ENCODE peak calls at places on chromosome 2, in four cellular contexts. One of them, this sample, is unnamed.

GRCh38 chr2:228067309-228067708 is 114.2 kb downstream of the SPHKAP start:
- DNase-seq in HepG2: no peak
- DNase-seq in K562: no peak
- DNase-seq in GM12878: no peak
- DNase-seq in this sample: no peak

GRCh38 chr2:99420751-99421299 is 69.0 kb downstream of the REV1 start:
- DNase-seq in K562: no peak
- DNase-seq in HepG2: no peak
- DNase-seq in GM12878: no peak
- DNase-seq in this sample: no peak

GRCh38 chr2:83764447-83765005 is 694.6 kb downstream of the SUCLG1 start:
- DNase-seq in HepG2: no peak
- DNase-seq in K562: no peak
- DNase-seq in GM12878: no peak
- DNase-seq in this sample: no peak

GRCh38 chr2:173028671-173029070 is 47.0 kb upstream of the MAP3K20 start:
- DNase-seq in GM12878: no peak
- DNase-seq in K562: no peak
- DNase-seq in HepG2: no peak
- DNase-seq in this sample: no peak

GRCh38 chr2:45823723-45824206 is 172.3 kb downstream of the PRKCE start:
- DNase-seq in K562: no peak
- DNase-seq in GM12878: no peak
- DNase-seq in HepG2: no peak
- DNase-seq in this sample: no peak

GRCh38 chr2:212548459-212548815 is 9.8 kb upstream of the ERBB4 start:
- DNase-seq in GM12878: no peak
- DNase-seq in HepG2: peak; percentile 42
- DNase-seq in K562: no peak
- DNase-seq in this sample: peak; percentile 12

GRCh38 chr2:46802665-46803550 is 112.7 kb downstream of the MCFD2 start:
- DNase-seq in GM12878: no peak
- DNase-seq in HepG2: no peak
- DNase-seq in K562: no peak
- DNase-seq in this sample: no peak

GRCh38 chr2:72923833-72924352 is 6.6 kb downstream of the EMX1 start:
- DNase-seq in HepG2: no peak
- DNase-seq in K562: no peak
- DNase-seq in GM12878: no peak
- DNase-seq in this sample: no peak

GRCh38 chr2:64862623-64863022 is 126.6 kb upstream of the SLC1A4 start:
- DNase-seq in GM12878: no peak
- DNase-seq in K562: no peak
- DNase-seq in HepG2: no peak
- DNase-seq in this sample: no peak

GRCh38 chr2:167212054-167212648 is 323.9 kb downstream of the XIRP2 start:
- DNase-seq in HepG2: peak; percentile 50
- DNase-seq in GM12878: no peak
- DNase-seq in K562: peak; percentile 42
- DNase-seq in this sample: peak; percentile 45

GRCh38 chr2:230494980-230495379 is 79.0 kb downstream of the SP100 start:
- DNase-seq in HepG2: no peak
- DNase-seq in K562: no peak
- DNase-seq in GM12878: no peak
- DNase-seq in this sample: no peak

GRCh38 chr2:604385-604784 is 72.8 kb downstream of the TMEM18 start:
- DNase-seq in HepG2: no peak
- DNase-seq in K562: no peak
- DNase-seq in GM12878: no peak
- DNase-seq in this sample: no peak

GRCh38 chr2:79178073-79178720 is 18.6 kb upstream of the REG3A start:
- DNase-seq in HepG2: no peak
- DNase-seq in GM12878: no peak
- DNase-seq in K562: no peak
- DNase-seq in this sample: peak; percentile 9

GRCh38 chr2:200603972-200604371 is 18.2 kb downstream of the AOX1 start:
- DNase-seq in K562: no peak
- DNase-seq in HepG2: peak; percentile 90
- DNase-seq in GM12878: no peak
- DNase-seq in this sample: no peak

GRCh38 chr2:78029392-78029995 is 507.3 kb upstream of the LRRTM4 start:
- DNase-seq in HepG2: no peak
- DNase-seq in K562: no peak
- DNase-seq in GM12878: no peak
- DNase-seq in this sample: no peak

GRCh38 chr2:230636684-230637271 is 75.9 kb upstream of the CAB39 start:
- DNase-seq in K562: no peak
- DNase-seq in GM12878: no peak
- DNase-seq in HepG2: no peak
- DNase-seq in this sample: no peak

DNA sequence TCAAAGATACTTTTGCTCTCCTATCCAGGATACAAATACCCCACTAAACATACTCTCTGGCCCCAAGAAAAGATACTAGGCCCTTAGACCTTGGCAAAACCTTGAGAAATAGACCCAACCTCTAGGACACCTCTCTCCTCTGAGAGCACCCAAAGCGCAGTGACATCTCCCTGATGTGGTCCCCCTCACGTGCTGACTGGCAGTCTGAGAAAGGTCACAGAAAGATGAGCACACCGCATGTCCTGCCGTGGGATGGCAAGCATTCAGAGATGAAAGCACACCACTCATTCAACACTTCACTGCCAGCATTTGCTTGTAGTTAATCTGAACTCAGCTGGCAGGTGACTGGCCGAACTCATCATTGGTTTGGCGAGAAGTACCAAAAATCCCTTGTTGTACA is 6.1 kb upstream of the TBC1D8 start:
- DNase-seq in HepG2: no peak
- DNase-seq in K562: no peak
- DNase-seq in GM12878: no peak
- DNase-seq in this sample: no peak
- TF ChIP-seq SP1 in HepG2: no peak
- TF ChIP-seq SP1 in K562: no peak
- TF ChIP-seq SP1 in GM12878: no peak
- TF ChIP-seq SP1 in this sample: no peak

DNA sequence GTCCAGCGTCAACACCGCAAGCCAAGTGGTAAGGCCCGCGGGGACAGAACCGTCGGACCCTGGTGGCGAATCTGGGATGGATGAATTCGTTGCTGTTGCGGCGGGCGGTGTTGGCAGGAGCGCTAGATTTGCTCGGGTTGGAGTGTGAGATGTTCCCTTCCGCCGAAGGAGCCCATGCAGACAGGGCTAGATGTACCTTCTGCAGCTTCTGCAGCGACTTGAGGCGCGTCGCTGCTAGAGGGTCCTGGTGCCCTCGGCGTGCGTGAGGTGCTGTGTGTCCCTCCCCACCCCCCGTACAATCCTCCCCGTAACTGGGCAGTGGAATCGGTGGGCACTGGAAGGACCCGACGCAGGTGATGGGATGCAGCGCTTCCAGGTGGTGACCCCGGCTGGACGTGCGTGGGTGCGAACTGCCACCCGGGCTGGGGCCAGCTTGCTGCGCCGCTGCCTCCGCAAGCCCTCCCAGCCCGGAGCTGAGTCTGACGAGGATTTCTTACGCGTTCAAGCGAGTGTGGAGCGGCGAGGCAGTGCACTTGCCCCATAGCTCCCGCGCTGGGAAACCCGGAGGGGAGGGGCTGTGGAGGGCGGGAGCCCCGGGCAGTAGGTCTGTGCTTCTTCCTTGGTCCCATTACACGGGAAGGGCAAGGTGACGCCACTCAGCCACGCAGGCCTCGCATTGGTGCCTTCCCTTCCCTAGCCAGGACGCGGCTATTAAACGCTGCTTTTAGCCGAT is 34.3 kb downstream of the CHRNA1 start:
- DNase-seq in K562: no peak
- DNase-seq in GM12878: no peak
- DNase-seq in HepG2: no peak
- DNase-seq in this sample: no peak
- TF ChIP-seq FOXK2 in K562: no peak
- TF ChIP-seq FOXK2 in GM12878: no peak
- TF ChIP-seq FOXK2 in HepG2: no peak
- TF ChIP-seq FOXK2 in this sample: no peak

GRCh38 chr2:121348128-121348740 is 63.2 kb upstream of the TFCP2L1 start:
- DNase-seq in GM12878: no peak
- DNase-seq in K562: no peak
- DNase-seq in HepG2: no peak
- DNase-seq in this sample: no peak
- TF ChIP-seq FOXM1 in GM12878: no peak
- TF ChIP-seq FOXM1 in K562: no peak
- TF ChIP-seq FOXM1 in HepG2: no peak
- TF ChIP-seq FOXM1 in this sample: no peak

DNA sequence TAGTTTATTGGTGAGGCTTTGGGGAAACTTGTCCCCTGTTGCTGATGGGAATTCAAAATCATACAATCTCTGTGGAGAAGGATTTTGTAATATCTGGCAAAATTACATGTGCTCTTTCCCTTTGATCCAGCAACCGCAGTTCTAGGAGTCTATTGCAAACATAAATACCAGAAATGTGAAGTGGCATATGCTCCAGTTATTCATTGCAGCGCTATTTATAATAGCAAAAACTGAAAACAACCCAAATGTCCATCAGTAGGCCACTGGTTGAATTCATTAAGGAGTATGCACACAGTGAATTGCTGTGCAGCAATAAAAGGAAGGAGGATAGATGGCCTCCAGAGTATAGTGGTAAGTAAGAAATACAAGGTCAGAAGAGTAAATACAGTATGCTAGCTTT is 76.5 kb downstream of the HNRNPLL start:
- DNase-seq in GM12878: no peak
- DNase-seq in K562: no peak
- DNase-seq in HepG2: no peak
- DNase-seq in this sample: no peak
- TF ChIP-seq SP1 in GM12878: no peak
- TF ChIP-seq SP1 in K562: no peak
- TF ChIP-seq SP1 in HepG2: no peak
- TF ChIP-seq SP1 in this sample: no peak

GRCh38 chr2:190561091-190561490 is 26.6 kb upstream of the NEMP2 start:
- DNase-seq in GM12878: no peak
- DNase-seq in HepG2: no peak
- DNase-seq in K562: no peak
- DNase-seq in this sample: no peak

GRCh38 chr2:190562121-190562520 is 27.6 kb upstream of the NEMP2 start:
- DNase-seq in GM12878: no peak
- DNase-seq in K562: no peak
- DNase-seq in HepG2: no peak
- DNase-seq in this sample: no peak

GRCh38 chr2:190564838-190565237 is 30.3 kb upstream of the NEMP2 start:
- DNase-seq in K562: no peak
- DNase-seq in GM12878: no peak
- DNase-seq in HepG2: no peak
- DNase-seq in this sample: no peak

GRCh38 chr2:190563109-190563508 is 28.6 kb upstream of the NEMP2 start:
- DNase-seq in GM12878: no peak
- DNase-seq in HepG2: no peak
- DNase-seq in K562: peak; percentile 22
- DNase-seq in this sample: no peak
- TF ChIP-seq FOXK2 in GM12878: no peak
- TF ChIP-seq FOXK2 in HepG2: no peak
- TF ChIP-seq FOXK2 in K562: no peak
- TF ChIP-seq FOXK2 in this sample: no peak

GRCh38 chr2:193332938-193333337 is 1138.2 kb upstream of the TMEFF2 start:
- DNase-seq in GM12878: no peak
- DNase-seq in HepG2: no peak
- DNase-seq in K562: no peak
- DNase-seq in this sample: no peak

GRCh38 chr2:193333539-193333938 is 1138.8 kb upstream of the TMEFF2 start:
- DNase-seq in K562: no peak
- DNase-seq in GM12878: no peak
- DNase-seq in HepG2: no peak
- DNase-seq in this sample: no peak

GRCh38 chr2:193334401-193334800 is 1139.7 kb upstream of the TMEFF2 start:
- DNase-seq in HepG2: no peak
- DNase-seq in K562: no peak
- DNase-seq in GM12878: no peak
- DNase-seq in this sample: no peak

DNA sequence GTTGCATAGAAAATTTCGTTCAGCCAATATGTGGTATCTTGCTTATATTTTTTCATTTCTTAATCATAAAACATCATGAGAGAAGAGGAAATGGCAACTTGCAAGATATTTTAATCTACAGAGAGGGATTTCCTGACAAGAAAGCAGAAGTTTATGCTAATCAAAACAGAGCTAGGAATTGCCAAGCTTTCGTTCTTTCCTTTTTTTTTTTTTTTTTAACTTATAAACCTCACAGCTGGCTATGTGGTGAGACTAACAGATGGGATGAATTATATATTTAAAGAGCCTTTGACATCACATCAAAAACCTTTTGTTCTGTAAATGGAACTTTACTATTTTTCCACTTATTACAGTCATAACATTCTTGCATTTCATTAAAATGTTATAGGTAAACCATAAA is 1137.0 kb upstream of the TMEFF2 start:
- DNase-seq in GM12878: no peak
- DNase-seq in HepG2: no peak
- DNase-seq in K562: no peak
- DNase-seq in this sample: no peak
- TF ChIP-seq FOXM1 in GM12878: no peak
- TF ChIP-seq FOXM1 in HepG2: no peak
- TF ChIP-seq FOXM1 in K562: no peak
- TF ChIP-seq FOXM1 in this sample: no peak

GRCh38 chr2:150482667-150483260 is 4.7 kb downstream of the RND3 start:
- DNase-seq in GM12878: no peak
- DNase-seq in HepG2: no peak
- DNase-seq in K562: no peak
- DNase-seq in this sample: no peak

GRCh38 chr2:150485114-150485870 is 2.2 kb downstream of the RND3 start:
- DNase-seq in GM12878: no peak
- DNase-seq in K562: no peak
- DNase-seq in HepG2: peak; percentile 30
- DNase-seq in this sample: peak; percentile 54

GRCh38 chr2:150484461-150484931 is 3.0 kb downstream of the RND3 start:
- DNase-seq in GM12878: no peak
- DNase-seq in K562: no peak
- DNase-seq in HepG2: no peak
- DNase-seq in this sample: no peak

GRCh38 chr2:150483532-150483931 is 3.9 kb downstream of the RND3 start:
- DNase-seq in HepG2: no peak
- DNase-seq in K562: no peak
- DNase-seq in GM12878: no peak
- DNase-seq in this sample: no peak

GRCh38 chr2:150484006-150484405 is 3.5 kb downstream of the RND3 start:
- DNase-seq in GM12878: no peak
- DNase-seq in HepG2: no peak
- DNase-seq in K562: no peak
- DNase-seq in this sample: no peak
- TF ChIP-seq SP1 in GM12878: no peak
- TF ChIP-seq SP1 in HepG2: no peak
- TF ChIP-seq SP1 in K562: no peak
- TF ChIP-seq SP1 in this sample: no peak